ENCODE peak calls at places on chromosomes 2 and 18, in seven cellular contexts. Y is cardiac muscle cell; G is right lobe of liver; R is CD8-positive, alpha-beta T cell; S is Panc1; A is adipocyte; L is aorta. V is an unnamed sample. For H3K4me1, the result is how much of the 10 kb centered on the place peaks cover.

GRCh38 chr2:100819365-100820345 is at the start of gene NPAS2:
- DNase-seq in Y (peak), G (peak), R (peak), S (no peak), A (peak), L (no peak), V (no peak)

GRCh38 chr18:59006461-59007067 is 133.1 kb upstream of the SEC11C start:
- DNase-seq in Y (peak), G (no peak), R (no peak), S (no peak), A (no peak), L (peak), V (no peak)

GRCh38 chr2:233426619-233427342 is 72.5 kb downstream of the DGKD start:
- DNase-seq in Y (peak), G (no peak), R (peak), S (peak), A (peak), L (no peak), V (no peak)

GRCh38 chr2:50546790-50547189 is 485.1 kb downstream of the NRXN1 start:
- DNase-seq in Y (no peak), G (no peak), R (no peak), S (no peak), A (no peak), L (no peak), V (no peak)

GRCh38 chr2:1010373-1011017 is 59.8 kb downstream of the SNTG2 start:
- DNase-seq in Y (peak), G (no peak), R (no peak), S (no peak), A (peak), L (no peak), V (no peak)

GRCh38 chr2:238093181-238094140 is 6.7 kb upstream of the ESPNL start:
- DNase-seq in Y (no peak), G (peak), R (no peak), S (no peak), A (no peak), L (no peak), V (peak)

GRCh38 chr2:3594493-3595281 is at the start of gene COLEC11:
- DNase-seq in Y (peak), G (peak), R (peak), S (no peak), A (peak), L (no peak), V (no peak)

GRCh38 chr2:10329880-10330699 is 27.4 kb downstream of the HPCAL1 start:
- DNase-seq in Y (peak), G (no peak), R (peak), S (no peak), A (peak), L (no peak), V (no peak)

GRCh38 chr2:240329778-240330177 is 105.7 kb upstream of the GPC1 start:
- DNase-seq in Y (no peak), G (peak), R (no peak), S (no peak), A (no peak), L (no peak), V (no peak)

GRCh38 chr2:160073284-160073888 is 11.0 kb upstream of the PLA2R1 start:
- DNase-seq in Y (no peak), G (no peak), R (no peak), S (no peak), A (no peak), L (no peak), V (no peak)

GRCh38 chr2:121298476-121298875 is 13.5 kb upstream of the TFCP2L1 start:
- DNase-seq in Y (no peak), G (peak), R (no peak), S (no peak), A (no peak), L (no peak), V (no peak)

GRCh38 chr18:10409041-10409440 is 45.4 kb upstream of the APCDD1 start:
- DNase-seq in Y (no peak), G (no peak), R (no peak), S (no peak), A (no peak), L (no peak), V (no peak)

GRCh38 chr18:10412933-10413332 is 41.5 kb upstream of the APCDD1 start:
- DNase-seq in Y (no peak), G (no peak), R (no peak), S (no peak), A (no peak), L (no peak), V (peak)

GRCh38 chr18:10413722-10414121 is 40.7 kb upstream of the APCDD1 start:
- DNase-seq in Y (no peak), G (no peak), R (no peak), S (no peak), A (no peak), L (no peak), V (no peak)

GRCh38 chr18:10408131-10408530 is 46.3 kb upstream of the APCDD1 start:
- DNase-seq in Y (no peak), G (no peak), R (no peak), S (no peak), A (no peak), L (no peak), V (no peak)

GRCh38 chr18:10410472-10411300 is 43.7 kb upstream of the APCDD1 start:
- DNase-seq in Y (no peak), G (no peak), R (no peak), S (no peak), A (no peak), L (no peak), V (no peak)
- H3K4me1 ChIP-seq in Y (under half), G (under half), R (under half), S (under half), A (under half), L (under half), V (under half)

GRCh38 chr18:55309249-55309648 is 278.7 kb downstream of the TCF4 start:
- DNase-seq in Y (no peak), G (no peak), R (no peak), S (no peak), A (no peak), L (no peak), V (no peak)
- H3K4me1 ChIP-seq in Y (under half), G (under half), R (under half), S (under half), A (under half), L (under half), V (under half)

GRCh38 chr2:190891370-190891769 is 10.7 kb downstream of the GLS start:
- DNase-seq in Y (no peak), G (no peak), R (no peak), S (no peak), A (no peak), L (no peak), V (no peak)
- H3K4me1 ChIP-seq in Y (under half), G (under half), R (half or more), S (under half), A (half or more), L (under half), V (under half)

GRCh38 chr2:127101756-127102463 is 5.0 kb downstream of the BIN1 start:
- DNase-seq in Y (no peak), G (no peak), R (no peak), S (no peak), A (no peak), L (no peak), V (no peak)
- H3K4me1 ChIP-seq in Y (under half), G (under half), R (under half), S (under half), A (half or more), L (under half), V (under half)

GRCh38 chr2:47074691-47075090 is 80.4 kb downstream of the STPG4 start:
- DNase-seq in Y (no peak), G (no peak), R (no peak), S (no peak), A (no peak), L (peak), V (no peak)

GRCh38 chr2:47073217-47073616 is 81.9 kb downstream of the STPG4 start:
- DNase-seq in Y (no peak), G (no peak), R (no peak), S (no peak), A (no peak), L (no peak), V (no peak)

GRCh38 chr2:47072728-47073191 is 82.3 kb downstream of the STPG4 start:
- DNase-seq in Y (no peak), G (no peak), R (no peak), S (no peak), A (no peak), L (peak), V (no peak)

GRCh38 chr2:47072018-47072691 is 83.0 kb downstream of the STPG4 start:
- DNase-seq in Y (peak), G (peak), R (no peak), S (no peak), A (no peak), L (peak), V (no peak)

GRCh38 chr2:47073641-47074040 is 81.5 kb downstream of the STPG4 start:
- DNase-seq in Y (no peak), G (no peak), R (no peak), S (no peak), A (no peak), L (peak), V (no peak)
- H3K4me1 ChIP-seq in Y (under half), G (under half), R (under half), S (half or more), A (half or more), L (under half), V (under half)

V was measured in RWPE2.